ENCODE peak calls at places on chromosomes 1 and 21, in four cellular contexts. S is GM10248, B is AG04450, C is mesothelial cell of epicardium. X is an unnamed sample.

GRCh38 chr1:112735752-112736151 is 20.6 kb upstream of the PPM1J start:
- DNase-seq in S (no peak), C (no peak), B (peak), X (no peak)

GRCh38 chr1:8021676-8022266 is 4.3 kb downstream of the ERRFI1 start:
- DNase-seq in C (no peak), B (no peak), S (no peak), X (no peak)

GRCh38 chr1:92951141-92951582 is 10.1 kb downstream of the DIPK1A start:
- DNase-seq in B (no peak), C (no peak), S (no peak), X (no peak)

GRCh38 chr1:64080947-64081562 is 122.4 kb upstream of the UBE2U start:
- DNase-seq in C (no peak), B (no peak), S (no peak), X (no peak)

GRCh38 chr21:18914570-18914969 is 511.0 kb upstream of the TMPRSS15 start:
- DNase-seq in S (no peak), B (no peak), C (no peak), X (no peak)

GRCh38 chr1:61749574-61749973 is 7.3 kb downstream of the PATJ start:
- DNase-seq in B (no peak), S (no peak), C (no peak), X (no peak)

GRCh38 chr1:85601930-85602329 is 21.4 kb downstream of the CCN1 start:
- DNase-seq in S (no peak), C (no peak), B (no peak), X (no peak)

GRCh38 chr21:32093758-32094463 is 184.9 kb downstream of the MIS18A start:
- DNase-seq in B (no peak), S (no peak), C (no peak), X (no peak)

GRCh38 chr1:196466656-196467055 is 141.6 kb downstream of the KCNT2 start:
- DNase-seq in S (no peak), C (no peak), B (peak), X (no peak)

GRCh38 chr1:41670558-41670957 is 186.1 kb upstream of the EDN2 start:
- DNase-seq in B (no peak), S (no peak), C (no peak), X (no peak)

GRCh38 chr1:111481387-111482221 is 7.8 kb downstream of the C1orf162 start:
- DNase-seq in S (peak), B (peak), C (no peak), X (peak)

GRCh38 chr1:80249699-80250098 is 1243.2 kb upstream of the ADGRL4 start:
- DNase-seq in C (no peak), S (no peak), B (no peak), X (no peak)

GRCh38 chr21:31457675-31458074 is 113.6 kb upstream of the TIAM1 start:
- DNase-seq in B (no peak), S (no peak), C (no peak), X (no peak)

GRCh38 chr1:157034137-157034800 is 11.3 kb downstream of the ARHGEF11 start:
- DNase-seq in S (no peak), B (no peak), C (no peak), X (no peak)

GRCh38 chr1:209150114-209150513 is 433.4 kb upstream of the CAMK1G start:
- DNase-seq in S (peak), C (no peak), B (peak), X (no peak)

GRCh38 chr1:205348559-205349477 is 7.9 kb downstream of the KLHDC8A start:
- DNase-seq in S (no peak), B (no peak), C (no peak), X (no peak)

GRCh38 chr1:92544756-92545165 is 58.0 kb upstream of the GFI1 start:
- DNase-seq in C (no peak), S (no peak), B (no peak), X (no peak)

GRCh38 chr1:39926343-39926769 is 24.6 kb upstream of the MYCL start:
- DNase-seq in S (no peak), C (no peak), B (no peak), X (no peak)

GRCh38 chr1:64878931-64879710 is 87.2 kb downstream of the JAK1 start:
- DNase-seq in B (no peak), S (no peak), C (no peak), X (no peak)

GRCh38 chr1:115978292-115978941 is 2.1 kb downstream of the SLC22A15 start:
- DNase-seq in B (no peak), C (no peak), S (no peak), X (no peak)

GRCh38 chr1:18144062-18144461 is 36.5 kb downstream of the IGSF21 start:
- DNase-seq in B (no peak), S (no peak), C (no peak), X (no peak)

GRCh38 chr21:42473495-42474042 is 22.5 kb downstream of the RSPH1 start:
- DNase-seq in C (no peak), S (no peak), B (no peak), X (no peak)

GRCh38 chr1:12015001-12015491 is 4.3 kb upstream of the MIIP start:
- DNase-seq in C (no peak), B (no peak), S (no peak), X (no peak)

GRCh38 chr1:223765719-223766340 is 53.5 kb downstream of the CAPN2 start:
- DNase-seq in S (no peak), C (no peak), B (no peak), X (no peak)

GRCh38 chr1:51644533-51645197 is 27.8 kb downstream of the OSBPL9 start:
- DNase-seq in C (no peak), B (no peak), S (no peak), X (no peak)

GRCh38 chr1:65001238-65001792 is 35.0 kb upstream of the JAK1 start:
- DNase-seq in B (no peak), C (no peak), S (peak), X (peak)

GRCh38 chr1:3896396-3897000 is 3.6 kb downstream of the C1orf174 start:
- DNase-seq in C (no peak), B (no peak), S (no peak), X (no peak)

GRCh38 chr1:216721878-216722277 is 1.4 kb downstream of the ESRRG start:
- DNase-seq in B (no peak), S (no peak), C (no peak), X (no peak)

GRCh38 chr1:98119793-98120192 is 199.0 kb upstream of the DPYD start:
- DNase-seq in C (no peak), B (no peak), S (no peak), X (no peak)

DNA sequence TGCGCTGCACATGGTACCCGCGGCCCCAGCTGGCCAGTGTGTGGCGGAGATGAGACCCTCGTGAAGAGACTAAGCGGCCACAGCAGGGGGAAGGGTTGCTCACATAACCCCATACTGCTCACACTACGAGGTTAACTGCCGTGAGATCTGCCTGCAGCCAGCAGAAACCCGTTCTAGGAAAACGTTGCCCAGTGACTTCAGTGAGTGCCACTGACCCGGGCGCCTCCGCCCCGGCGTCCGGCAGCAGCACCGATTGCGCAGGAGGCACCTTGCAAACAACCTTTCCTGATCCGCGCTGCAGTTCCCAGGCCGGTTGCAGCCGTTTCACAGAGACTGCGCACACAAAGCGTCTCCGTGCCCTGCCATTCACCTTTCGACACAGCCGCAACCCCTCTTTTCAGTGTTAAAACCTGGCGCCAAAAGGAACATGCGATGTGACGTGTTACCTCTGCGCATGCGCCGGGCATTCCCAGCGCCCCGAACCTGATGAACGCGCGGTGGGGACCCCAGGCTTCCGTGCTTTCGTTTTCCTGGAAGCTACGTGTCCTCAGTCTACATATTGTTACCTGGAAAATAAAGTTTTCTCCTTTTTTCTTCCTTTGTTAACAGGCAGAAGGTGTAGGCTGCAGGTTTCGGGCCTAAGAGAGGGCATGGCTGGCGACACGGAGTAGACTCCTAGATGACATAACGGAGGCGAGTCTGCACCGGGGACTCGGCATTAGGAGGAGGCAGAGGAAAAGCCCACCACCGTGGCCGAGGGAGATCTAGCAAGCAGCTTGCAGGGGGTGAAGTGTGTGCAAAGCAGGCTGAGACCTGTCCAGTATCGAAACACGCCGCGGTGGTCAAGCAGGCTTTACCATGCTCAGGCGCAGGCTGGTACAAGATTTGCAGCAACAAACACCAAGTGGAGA is 8.9 kb downstream of the VPS26C start:
- DNase-seq in C (peak), B (no peak), S (peak), X (peak)
- TF ChIP-seq CTCF in C (no peak), B (no peak), S (no peak), X (no peak)

GRCh38 chr21:43916076-43916475 is 51.1 kb downstream of the AGPAT3 start:
- DNase-seq in C (no peak), S (no peak), B (no peak), X (no peak)
- TF ChIP-seq CTCF in C (no peak), S (no peak), B (no peak), X (no peak)

GRCh38 chr1:185694081-185694480 is 40.1 kb upstream of the HMCN1 start:
- DNase-seq in B (no peak), C (no peak), S (peak), X (peak)

GRCh38 chr1:185699874-185700273 is 34.3 kb upstream of the HMCN1 start:
- DNase-seq in C (no peak), B (no peak), S (no peak), X (no peak)

GRCh38 chr1:185696419-185697150 is 37.6 kb upstream of the HMCN1 start:
- DNase-seq in B (no peak), S (no peak), C (no peak), X (no peak)

GRCh38 chr1:185693654-185694053 is 40.5 kb upstream of the HMCN1 start:
- DNase-seq in C (no peak), B (no peak), S (no peak), X (no peak)

GRCh38 chr1:185695299-185695698 is 38.9 kb upstream of the HMCN1 start:
- DNase-seq in S (no peak), C (no peak), B (no peak), X (no peak)
- TF ChIP-seq CTCF in S (no peak), C (no peak), B (no peak), X (no peak)

GRCh38 chr1:213179784-213180183 is 128.7 kb downstream of the RPS6KC1 start:
- DNase-seq in S (no peak), B (no peak), C (no peak), X (no peak)
- TF ChIP-seq CTCF in S (no peak), B (no peak), C (no peak), X (no peak)